ENCODE peak calls at places on chromosomes 7 and 10, in four cellular contexts. U is amniotic epithelial cell; Z is activated T-helper 9 cell treated with anti-CD3 and anti-CD28 coated beads, Interleukin-2, amount 50 U/mL, for 16 hours; S is SHP77. K is an unnamed sample.
A peak's percentile ranks its signal among the peaks of the same experiment; 100 is the strongest.

GRCh38 chr7:117283779-117284178 is 39.1 kb downstream of the WNT2 start:
- DNase-seq in U (no peak), Z (no peak), S (no peak), K (no peak)

GRCh38 chr7:102431617-102432298 is 1.6 kb upstream of the ORAI2 start:
- DNase-seq in U (no peak), Z (peak; percentile 45), S (peak; percentile 20), K (no peak)

GRCh38 chr7:36029846-36030510 is 123.1 kb upstream of the EEPD1 start:
- DNase-seq in U (no peak), Z (no peak), S (no peak), K (no peak)

GRCh38 chr10:100881552-100882250 is 31.1 kb upstream of the SLF2 start:
- DNase-seq in U (no peak), Z (no peak), S (no peak), K (no peak)

GRCh38 chr10:98898987-98899386 is 336.7 kb downstream of the HPSE2 start:
- DNase-seq in U (no peak), Z (no peak), S (no peak), K (no peak)

GRCh38 chr7:104862719-104863118 is 151.3 kb upstream of the KMT2E start:
- DNase-seq in U (peak; percentile 14), Z (no peak), S (peak; percentile 21), K (peak; percentile 5)

GRCh38 chr10:131230641-131231322 is 80.7 kb downstream of the TCERG1L start:
- DNase-seq in U (no peak), Z (no peak), S (no peak), K (no peak)

GRCh38 chr10:99548041-99548530 is 15.3 kb downstream of the NKX2-3 start:
- DNase-seq in U (peak; percentile 44), Z (no peak), S (peak; percentile 11), K (peak; percentile 81)

GRCh38 chr7:117875566-117875965 is 2.3 kb upstream of the CTTNBP2 start:
- DNase-seq in U (no peak), Z (no peak), S (no peak), K (no peak)

GRCh38 chr7:19376591-19376990 is 231.4 kb upstream of the FERD3L start:
- DNase-seq in U (peak; percentile 78), Z (no peak), S (no peak), K (peak; percentile 85)

GRCh38 chr10:27658788-27659187 is 86.8 kb downstream of the MKX start:
- DNase-seq in U (no peak), Z (no peak), S (no peak), K (peak; percentile 79)

GRCh38 chr10:44715081-44715480 is 196.1 kb upstream of the TMEM72 start:
- DNase-seq in U (no peak), Z (no peak), S (no peak), K (no peak)

GRCh38 chr10:102451105-102451969 is at the start of gene C10orf95:
- DNase-seq in U (no peak), Z (no peak), S (no peak), K (no peak)

GRCh38 chr10:106913294-106913693 is 251.2 kb downstream of the SORCS1 start:
- DNase-seq in U (no peak), Z (no peak), S (no peak), K (no peak)

GRCh38 chr7:65477326-65477725 is 103.7 kb downstream of the ZNF92 start:
- DNase-seq in U (peak; percentile 33), Z (no peak), S (no peak), K (no peak)

GRCh38 chr7:66050990-66051424 is 24.6 kb upstream of the ASL start:
- DNase-seq in U (peak; percentile 99), Z (no peak), S (no peak), K (peak; percentile 94)

GRCh38 chr10:66752714-66753113 is 173.1 kb upstream of the LRRTM3 start:
- DNase-seq in U (peak; percentile 74), Z (no peak), S (no peak), K (peak; percentile 66)

GRCh38 chr7:20798694-20799121 is 12.0 kb upstream of the SP8 start:
- DNase-seq in U (no peak), Z (no peak), S (peak; percentile 54), K (no peak)

GRCh38 chr7:124074007-124074406 is 41.1 kb upstream of the TMEM229A start:
- DNase-seq in U (peak; percentile 56), Z (no peak), S (no peak), K (peak; percentile 31)

GRCh38 chr10:129417164-129417563 is 49.9 kb upstream of the MGMT start:
- DNase-seq in U (no peak), Z (no peak), S (no peak), K (no peak)

GRCh38 chr10:91758303-91759146 is 39.7 kb upstream of the TNKS2 start:
- DNase-seq in U (peak; percentile 76), Z (no peak), S (peak; percentile 10), K (peak; percentile 23)

GRCh38 chr10:48210391-48210790 is 64.1 kb downstream of the FRMPD2 start:
- DNase-seq in U (no peak), Z (no peak), S (no peak), K (no peak)

GRCh38 chr10:549391-549790 is 140.1 kb downstream of the DIP2C start:
- DNase-seq in U (no peak), Z (no peak), S (no peak), K (no peak)

GRCh38 chr7:22786290-22786932 is 36.2 kb downstream of the TOMM7 start:
- DNase-seq in U (no peak), Z (no peak), S (no peak), K (no peak)

GRCh38 chr10:103463456-103463855 is 4.8 kb upstream of the CALHM1 start:
- DNase-seq in U (no peak), Z (no peak), S (no peak), K (no peak)

GRCh38 chr7:148763622-148764021 is 64.9 kb downstream of the CUL1 start:
- DNase-seq in U (peak; percentile 80), Z (no peak), S (no peak), K (peak; percentile 19)

GRCh38 chr10:6985644-6986043 is 405.6 kb upstream of the PRKCQ start:
- DNase-seq in U (no peak), Z (no peak), S (no peak), K (no peak)